ENCODE peak calls at places on chromosomes 6 and 20, in five cellular contexts. B is AG04450; W is activated naive CD4-positive, alpha-beta T cell; Q is H1; M is H7. K is an unnamed sample.

GRCh38 chr20:18087054-18087453 is 29.3 kb upstream of the OVOL2 start:
- DNase-seq in B (no peak), W (no peak), Q (no peak), M (peak), K (no peak)

GRCh38 chr20:3805594-3806264 is 9.6 kb downstream of the CDC25B start:
- DNase-seq in B (no peak), W (no peak), Q (no peak), M (no peak), K (no peak)

GRCh38 chr6:139407718-139408222 is 33.3 kb upstream of the CITED2 start:
- DNase-seq in B (peak), W (no peak), Q (no peak), M (no peak), K (no peak)

GRCh38 chr6:123803862-123804681 is at the start of gene NKAIN2:
- DNase-seq in B (no peak), W (no peak), Q (peak), M (no peak), K (no peak)

GRCh38 chr20:44704551-44704971 is 10.6 kb upstream of the CCN5 start:
- DNase-seq in B (peak), W (no peak), Q (no peak), M (peak), K (no peak)

GRCh38 chr6:41895300-41896233 is at the start of gene USP49:
- DNase-seq in B (peak), W (peak), Q (peak), M (peak), K (peak)

GRCh38 chr6:144364727-144365126 is 79.6 kb downstream of the UTRN start:
- DNase-seq in B (no peak), W (no peak), Q (no peak), M (no peak), K (no peak)

GRCh38 chr6:54020311-54020710 is 90.9 kb upstream of the MLIP start:
- DNase-seq in B (no peak), W (no peak), Q (no peak), M (no peak), K (no peak)

GRCh38 chr6:41785689-41786450 is 1.6 kb upstream of the TOMM6 start:
- DNase-seq in B (no peak), W (no peak), Q (no peak), M (no peak), K (no peak)

GRCh38 chr6:25360611-25361010 is 81.4 kb downstream of the CARMIL1 start:
- DNase-seq in B (no peak), W (no peak), Q (no peak), M (no peak), K (no peak)

GRCh38 chr6:15481892-15482291 is 180.9 kb downstream of the DTNBP1 start:
- DNase-seq in B (no peak), W (no peak), Q (no peak), M (no peak), K (no peak)

GRCh38 chr6:72589096-72589495 is 32.8 kb upstream of the KCNQ5 start:
- DNase-seq in B (no peak), W (no peak), Q (no peak), M (no peak), K (no peak)